ENCODE peak calls at places on chromosomes 16 and 17, in nine cellular contexts. O is stimulated activated CD8-positive, alpha-beta memory T cell treated with anti-CD3 and anti-CD28 coated beads, Interleukin-4, amount 100 ng/mL, for 4 hours; X is stimulated activated naive CD8-positive, alpha-beta T cell treated with anti-CD3 and anti-CD28 coated beads, Interleukin-15, Interleukin-2, amounts not matched to agents 100 U/mL and 50 U/mL, for 24 hours; A is occipital lobe; D is body of pancreas; V is neural crest cell; Y is posterior cingulate gyrus; N is activated T-helper 2 cell treated with anti-CD3 and anti-CD28 coated beads, Interferon-gamma antibody, Interleukin-2, Interleukin-4, amounts not matched to agents 10 μg/mL and 5 μg/mL and 100 μg/mL, durations not matched to agents 14 hours and 24 hours and 36 hours; H is HFFc6. M is an unnamed sample.

GRCh38 chr17:21299981-21300600 is 15.6 kb downstream of the MAP2K3 start:
- DNase-seq in Y (peak; percentile 45), A (no peak), N (no peak), D (no peak), V (no peak), O (no peak), H (no peak), X (no peak), M (no peak)

GRCh38 chr17:1736348-1737281 is 6.1 kb upstream of the SERPINF2 start:
- DNase-seq in Y (no peak), N (no peak), O (no peak), V (no peak), H (peak; percentile 22), A (peak; percentile 42), D (peak; percentile 74), X (peak; percentile 70), M (no peak)

GRCh38 chr16:10629592-10629963 is 49.2 kb upstream of the EMP2 start:
- DNase-seq in V (no peak), H (no peak), O (no peak), Y (peak; percentile 26), D (no peak), N (no peak), X (no peak), A (no peak), M (no peak)

GRCh38 chr17:17693253-17693954 is 12.1 kb downstream of the RAI1 start:
- DNase-seq in N (no peak), O (no peak), H (no peak), D (peak; percentile 86), A (peak; percentile 46), Y (no peak), V (peak; percentile 54), X (no peak), M (peak; percentile 87)

GRCh38 chr17:79131274-79131635 is 56.6 kb downstream of the ENGASE start:
- DNase-seq in A (no peak), D (no peak), X (no peak), H (no peak), N (no peak), O (no peak), Y (no peak), V (no peak), M (no peak)

GRCh38 chr17:49573510-49574282 is 2.0 kb upstream of the NXPH3 start:
- DNase-seq in Y (no peak), A (no peak), N (no peak), O (no peak), X (no peak), D (no peak), H (no peak), V (no peak), M (no peak)

GRCh38 chr16:58057784-58058183 is 32.2 kb downstream of the MMP15 start:
- DNase-seq in O (no peak), D (no peak), H (no peak), Y (no peak), N (no peak), X (no peak), V (no peak), A (no peak), M (no peak)

GRCh38 chr17:4947010-4947410 is 1.3 kb downstream of the PFN1 start:
- DNase-seq in O (no peak), D (no peak), V (no peak), N (no peak), X (no peak), A (no peak), Y (no peak), H (no peak), M (no peak)

GRCh38 chr16:89544713-89545043 is 15.8 kb upstream of the RPL13 start:
- DNase-seq in N (no peak), X (no peak), D (no peak), A (no peak), H (no peak), Y (no peak), O (no peak), V (no peak), M (no peak)

GRCh38 chr17:8622191-8622590 is 8.3 kb downstream of the MYH10 start:
- DNase-seq in N (no peak), H (no peak), A (no peak), X (no peak), Y (no peak), O (no peak), V (no peak), D (no peak), M (no peak)

GRCh38 chr17:538096-538973 is 176.3 kb downstream of the VPS53 start:
- DNase-seq in O (no peak), A (no peak), Y (no peak), X (no peak), D (no peak), N (no peak), H (no peak), V (no peak), M (no peak)

GRCh38 chr17:38425744-38426143 is 2.5 kb upstream of the ARHGAP23 start:
- DNase-seq in X (no peak), O (no peak), H (no peak), N (no peak), Y (no peak), A (no peak), V (no peak), D (no peak), M (no peak)

GRCh38 chr17:76345377-76345945 is 8.3 kb downstream of the PRPSAP1 start:
- DNase-seq in H (no peak), X (no peak), A (no peak), Y (peak; percentile 41), N (no peak), V (no peak), O (no peak), D (peak; percentile 20), M (no peak)

GRCh38 chr17:43956222-43956621 is 2.5 kb upstream of the PYY start:
- DNase-seq in H (no peak), N (no peak), V (no peak), D (no peak), A (no peak), O (no peak), X (no peak), Y (peak; percentile 38), M (no peak)

GRCh38 chr16:10805362-10805761 is 13.2 kb downstream of the TVP23A start:
- DNase-seq in H (no peak), V (no peak), N (no peak), Y (no peak), X (no peak), D (no peak), O (no peak), A (no peak), M (no peak)

GRCh38 chr17:43740541-43740940 is 18.1 kb downstream of the SOST start:
- DNase-seq in V (no peak), N (no peak), D (no peak), A (no peak), X (no peak), Y (no peak), H (peak; percentile 39), O (no peak), M (no peak)

GRCh38 chr16:86833136-86833535 is 254.8 kb downstream of the FOXL1 start:
- DNase-seq in Y (no peak), V (no peak), D (no peak), X (no peak), N (no peak), A (no peak), O (no peak), H (no peak), M (no peak)

GRCh38 chr16:79597277-79597676 is 3.3 kb downstream of the MAF start:
- DNase-seq in H (no peak), Y (no peak), X (no peak), V (no peak), O (no peak), N (no peak), D (no peak), A (no peak), M (no peak)

GRCh38 chr16:77041468-77041867 is 149.5 kb upstream of the MON1B start:
- DNase-seq in D (no peak), Y (no peak), N (no peak), X (no peak), A (no peak), O (no peak), H (no peak), V (no peak), M (no peak)

GRCh38 chr17:9021985-9022552 is 759 bp downstream of the NTN1 start:
- DNase-seq in O (no peak), Y (no peak), N (no peak), H (no peak), X (peak; percentile 19), D (peak; percentile 33), A (no peak), V (peak; percentile 49), M (no peak)

GRCh38 chr17:49583226-49583625 is 7.6 kb downstream of the NXPH3 start:
- DNase-seq in O (no peak), D (no peak), A (no peak), Y (no peak), V (no peak), X (no peak), H (no peak), N (no peak), M (no peak)

GRCh38 chr16:89887243-89887642 is 13.9 kb downstream of the TCF25 start:
- DNase-seq in H (no peak), O (no peak), A (no peak), X (no peak), D (no peak), V (no peak), N (no peak), Y (no peak), M (no peak)

GRCh38 chr16:24382929-24383328 is 126.8 kb downstream of the CACNG3 start:
- DNase-seq in X (no peak), A (no peak), D (no peak), H (no peak), N (no peak), Y (no peak), O (no peak), V (no peak), M (no peak)

GRCh38 chr17:27905524-27906237 is 12.5 kb upstream of the LYRM9 start:
- DNase-seq in D (no peak), V (no peak), H (no peak), A (no peak), X (no peak), N (no peak), O (no peak), Y (no peak), M (no peak)

GRCh38 chr17:45070809-45071208 is 9.7 kb downstream of the NMT1 start:
- DNase-seq in Y (no peak), X (no peak), A (no peak), V (no peak), H (no peak), O (no peak), D (no peak), N (no peak), M (no peak)